ENCODE peak calls at places on chromosomes 4 and X, in ten cellular contexts. K, N, R, U, M, B, T, P, S and E are unnamed samples.

GRCh38 chr4:156763511-156763910 is 208.1 kb downstream of the PDGFC start:
- DNase-seq in N (no peak), T (no peak), S (peak; percentile 9), M (no peak), R (no peak), P (no peak), B (peak; percentile 82), U (no peak), K (no peak), E (no peak)

GRCh38 chrX:108257556-108257955 is 166.0 kb downstream of the ATG4A start:
- DNase-seq in R (no peak), M (no peak), N (no peak), B (no peak), P (no peak), K (no peak), U (no peak), T (no peak), S (no peak), E (no peak)

GRCh38 chr4:170656506-170656905 is 566.8 kb upstream of the AADAT start:
- DNase-seq in N (no peak), P (no peak), T (no peak), B (no peak), M (no peak), R (no peak), S (no peak), K (no peak), U (no peak), E (no peak)

GRCh38 chr4:1855334-1856070 is 454 bp downstream of the LETM1 start:
- DNase-seq in R (peak; percentile 14), B (no peak), S (no peak), N (peak; percentile 29), P (no peak), K (peak; percentile 48), T (no peak), M (peak; percentile 37), U (no peak), E (no peak)

GRCh38 chrX:9184231-9184630 is 150.3 kb upstream of the FAM9B start:
- DNase-seq in N (no peak), B (no peak), K (no peak), S (no peak), P (no peak), U (no peak), M (no peak), T (no peak), R (no peak), E (no peak)

GRCh38 chr4:25101836-25102235 is 58.4 kb downstream of the SEPSECS start:
- DNase-seq in T (no peak), M (no peak), K (no peak), N (no peak), S (no peak), U (no peak), B (no peak), P (no peak), R (no peak), E (no peak)

GRCh38 chr4:55159851-55160250 is 34.5 kb upstream of the KDR start:
- DNase-seq in R (no peak), U (no peak), S (no peak), M (no peak), T (no peak), N (no peak), P (no peak), B (no peak), K (no peak), E (no peak)

GRCh38 chr4:187961171-187961570 is 34.4 kb upstream of the ZFP42 start:
- DNase-seq in T (no peak), M (no peak), U (no peak), B (no peak), R (no peak), K (no peak), N (no peak), S (no peak), P (peak; percentile 15), E (no peak)

GRCh38 chr4:3721186-3721585 is 45.0 kb upstream of the ADRA2C start:
- DNase-seq in B (no peak), K (no peak), U (no peak), N (no peak), T (no peak), R (no peak), S (no peak), M (no peak), P (no peak), E (no peak)

GRCh38 chr4:153789741-153790651 is 1.1 kb upstream of the SFRP2 start:
- DNase-seq in S (no peak), K (no peak), R (no peak), P (no peak), U (no peak), B (peak; percentile 26), T (no peak), N (no peak), M (no peak), E (no peak)

GRCh38 chr4:121164291-121164690 is at the start of gene TNIP3:
- DNase-seq in R (no peak), K (no peak), B (no peak), P (no peak), S (no peak), T (no peak), U (no peak), N (no peak), M (peak; percentile 94), E (no peak)

GRCh38 chr4:8291701-8292387 is 22.3 kb downstream of the HTRA3 start:
- DNase-seq in M (no peak), S (no peak), N (peak; percentile 6), P (no peak), K (no peak), B (no peak), U (no peak), T (no peak), R (no peak), E (no peak)

GRCh38 chrX:155048997-155049619 is 21.8 kb downstream of the CMC4 start:
- DNase-seq in B (peak; percentile 66), T (peak; percentile 19), M (peak; percentile 55), P (peak; percentile 62), K (no peak), R (peak; percentile 59), N (peak; percentile 48), U (no peak), S (peak; percentile 75), E (peak; percentile 36)

GRCh38 chr4:7704625-7705024 is 235.0 kb downstream of the AFAP1 start:
- DNase-seq in T (no peak), U (no peak), K (no peak), S (no peak), B (no peak), N (no peak), P (no peak), R (no peak), M (no peak), E (no peak)

GRCh38 chr4:26239796-26240195 is 81.0 kb upstream of the RBPJ start:
- DNase-seq in U (no peak), B (no peak), K (no peak), S (no peak), M (no peak), P (peak; percentile 45), T (no peak), R (no peak), N (no peak), E (no peak)

GRCh38 chrX:47235691-47236103 is 2.9 kb downstream of the USP11 start:
- DNase-seq in M (no peak), B (peak; percentile 47), K (no peak), T (no peak), U (no peak), N (no peak), R (no peak), S (no peak), P (no peak), E (no peak)

GRCh38 chr4:181821039-181822004 is 421.9 kb upstream of the TENM3 start:
- DNase-seq in R (no peak), B (peak; percentile 43), S (no peak), K (no peak), U (no peak), T (peak; percentile 41), M (peak; percentile 63), N (no peak), P (no peak), E (no peak)

GRCh38 chrX:41781500-41781899 is 57.5 kb downstream of the GPR82 start:
- DNase-seq in M (peak; percentile 39), P (no peak), B (peak; percentile 56), R (peak; percentile 39), S (peak; percentile 17), U (no peak), K (peak; percentile 50), T (peak; percentile 61), N (no peak), E (no peak)

GRCh38 chr4:80462537-80463207 is 127.1 kb downstream of the CFAP299 start:
- DNase-seq in B (peak; percentile 12), N (no peak), T (no peak), P (no peak), R (peak; percentile 3), S (no peak), U (no peak), M (no peak), K (peak; percentile 7), E (no peak)

GRCh38 chr4:1208266-1208961 is 36.0 kb upstream of the SPON2 start:
- DNase-seq in U (no peak), M (no peak), S (no peak), T (no peak), N (peak; percentile 25), R (no peak), B (no peak), P (no peak), K (no peak), E (no peak)

GRCh38 chr4:97367878-97368277 is 775.4 kb downstream of the STPG2 start:
- DNase-seq in M (peak; percentile 92), N (no peak), K (no peak), S (no peak), R (peak; percentile 24), U (no peak), P (no peak), T (no peak), B (no peak), E (no peak)

GRCh38 chr4:184410748-184411147 is 63.6 kb downstream of the IRF2 start:
- DNase-seq in U (no peak), P (no peak), B (no peak), N (no peak), T (no peak), M (no peak), R (no peak), K (no peak), S (no peak), E (no peak)

GRCh38 chr4:54877006-54877405 is 219.2 kb downstream of the KIT start:
- DNase-seq in T (peak; percentile 36), U (no peak), M (no peak), P (no peak), N (no peak), S (no peak), B (peak; percentile 31), R (no peak), K (no peak), E (no peak)

GRCh38 chr4:5827108-5828004 is 65.5 kb downstream of the CRMP1 start:
- DNase-seq in B (peak; percentile 28), S (no peak), U (no peak), N (no peak), P (no peak), M (no peak), K (no peak), T (peak; percentile 81), R (no peak), E (no peak)

GRCh38 chrX:48631376-48632090 is 34.2 kb downstream of the WDR13 start:
- DNase-seq in N (peak; percentile 88), U (peak; percentile 47), R (peak; percentile 82), M (peak; percentile 87), T (peak; percentile 89), S (peak; percentile 88), P (peak; percentile 78), K (peak; percentile 77), B (peak; percentile 94), E (peak; percentile 55)

GRCh38 chr4:5385741-5386251 is 322.6 kb downstream of the EVC2 start:
- DNase-seq in U (no peak), T (no peak), N (no peak), S (no peak), B (no peak), P (no peak), R (no peak), M (no peak), K (no peak), E (no peak)

GRCh38 chrX:7120578-7121219 is 26.8 kb upstream of the STS start:
- DNase-seq in P (no peak), B (peak; percentile 83), N (no peak), U (no peak), M (no peak), S (no peak), T (peak; percentile 4), K (no peak), R (no peak), E (no peak)

GRCh38 chrX:49175435-49175834 is 3.7 kb downstream of the PLP2 start:
- DNase-seq in K (no peak), T (no peak), N (no peak), R (no peak), P (no peak), S (no peak), B (no peak), M (no peak), U (no peak), E (no peak)